ENCODE peak calls at places on chromosomes 3 and 15, in four cellular contexts. H is GM23248, D is SK-N-SH, Z is neural progenitor cell. Y is an unnamed sample.

GRCh38 chr15:95715919-95716318 is 614.6 kb upstream of the NR2F2 start:
- DNase-seq in H (no peak), D (no peak), Z (peak; percentile 38), Y (no peak)

GRCh38 chr15:91970142-91970541 is 116.6 kb downstream of the SLCO3A1 start:
- DNase-seq in H (peak; percentile 67), D (no peak), Z (no peak), Y (no peak)

GRCh38 chr15:92643849-92644815 is 11.4 kb downstream of the FAM174B start:
- DNase-seq in H (no peak), D (no peak), Z (peak; percentile 29), Y (no peak)

GRCh38 chr3:172915911-172916514 is 165.5 kb downstream of the ECT2 start:
- DNase-seq in H (no peak), D (no peak), Z (no peak), Y (no peak)

GRCh38 chr15:99092554-99093172 is 12.2 kb upstream of the SYNM start:
- DNase-seq in H (no peak), D (no peak), Z (no peak), Y (no peak)

GRCh38 chr3:182216311-182216970 is 504.7 kb downstream of the SOX2 start:
- DNase-seq in H (no peak), D (peak; percentile 15), Z (no peak), Y (no peak)

GRCh38 chr15:74790080-74790916 is 8.4 kb downstream of the CSK start:
- DNase-seq in H (peak; percentile 78), D (peak; percentile 87), Z (no peak), Y (no peak)

GRCh38 chr3:186287723-186288122 is 74.3 kb downstream of the DGKG start:
- DNase-seq in H (peak; percentile 92), D (no peak), Z (no peak), Y (no peak)

GRCh38 chr15:69648775-69649735 is 196.4 kb downstream of the RPLP1 start:
- DNase-seq in H (no peak), D (no peak), Z (peak; percentile 20), Y (no peak)

GRCh38 chr3:17562845-17563244 is 179.6 kb downstream of the TBC1D5 start:
- DNase-seq in H (no peak), D (no peak), Z (no peak), Y (no peak)

GRCh38 chr3:168024537-168024941 is 71.2 kb downstream of the GOLIM4 start:
- DNase-seq in H (peak; percentile 91), D (no peak), Z (no peak), Y (no peak)

GRCh38 chr3:152365126-152365525 is 96.4 kb downstream of the MBNL1 start:
- DNase-seq in H (no peak), D (no peak), Z (no peak), Y (no peak)

GRCh38 chr3:169662215-169663070 is 1.1 kb downstream of the MECOM start:
- DNase-seq in H (peak; percentile 83), D (peak; percentile 91), Z (peak; percentile 93), Y (no peak)

GRCh38 chr15:43329960-43330779 is at the start of gene LCMT2:
- DNase-seq in H (peak; percentile 93), D (peak; percentile 93), Z (peak; percentile 96), Y (peak; percentile 89)

GRCh38 chr3:108410531-108410984 is 99.8 kb downstream of the MYH15 start:
- DNase-seq in H (no peak), D (no peak), Z (no peak), Y (no peak)

GRCh38 chr3:128788268-128788869 is 62.4 kb downstream of the RAB7A start:
- DNase-seq in H (no peak), D (no peak), Z (no peak), Y (no peak)

GRCh38 chr3:188303823-188304222 is 149.9 kb downstream of the LPP start:
- DNase-seq in H (no peak), D (no peak), Z (no peak), Y (no peak)

GRCh38 chr3:43770426-43771103 is 79.8 kb downstream of the ABHD5 start:
- DNase-seq in H (peak; percentile 78), D (peak; percentile 85), Z (no peak), Y (peak; percentile 7)

GRCh38 chr3:141462176-141462859 is 24.5 kb upstream of the RASA2 start:
- DNase-seq in H (no peak), D (no peak), Z (no peak), Y (no peak)

GRCh38 chr3:186425788-186426730 is 64.0 kb upstream of the DGKG start:
- DNase-seq in H (peak; percentile 66), D (no peak), Z (peak; percentile 18), Y (no peak)

GRCh38 chr3:116264546-116265174 is 180.6 kb downstream of the LSAMP start:
- DNase-seq in H (peak; percentile 44), D (no peak), Z (no peak), Y (no peak)

GRCh38 chr3:16028604-16029003 is 145.9 kb upstream of the GALNT15 start:
- DNase-seq in H (peak; percentile 74), D (no peak), Z (no peak), Y (no peak)

GRCh38 chr3:53821631-53822068 is 24.6 kb downstream of the CHDH start:
- DNase-seq in H (peak; percentile 65), D (no peak), Z (no peak), Y (no peak)

GRCh38 chr3:125062904-125063618 is 7.3 kb upstream of the HEG1 start:
- DNase-seq in H (peak; percentile 93), D (no peak), Z (no peak), Y (no peak)

GRCh38 chr3:30963223-30963722 is 68.8 kb upstream of the GADL1 start:
- DNase-seq in H (no peak), D (no peak), Z (no peak), Y (no peak)

GRCh38 chr3:99638244-99638948 is at the start of gene COL8A1:
- DNase-seq in H (peak; percentile 66), D (no peak), Z (peak; percentile 57), Y (no peak)

GRCh38 chr3:99639579-99639978 is 1.2 kb downstream of the COL8A1 start:
- DNase-seq in H (peak; percentile 48), D (no peak), Z (no peak), Y (no peak)

GRCh38 chr3:99637041-99637380 is 1.4 kb upstream of the COL8A1 start:
- DNase-seq in H (no peak), D (no peak), Z (peak; percentile 33), Y (no peak)

GRCh38 chr3:99635348-99635747 is 3.0 kb upstream of the COL8A1 start:
- DNase-seq in H (peak; percentile 46), D (no peak), Z (no peak), Y (no peak)

DNA sequence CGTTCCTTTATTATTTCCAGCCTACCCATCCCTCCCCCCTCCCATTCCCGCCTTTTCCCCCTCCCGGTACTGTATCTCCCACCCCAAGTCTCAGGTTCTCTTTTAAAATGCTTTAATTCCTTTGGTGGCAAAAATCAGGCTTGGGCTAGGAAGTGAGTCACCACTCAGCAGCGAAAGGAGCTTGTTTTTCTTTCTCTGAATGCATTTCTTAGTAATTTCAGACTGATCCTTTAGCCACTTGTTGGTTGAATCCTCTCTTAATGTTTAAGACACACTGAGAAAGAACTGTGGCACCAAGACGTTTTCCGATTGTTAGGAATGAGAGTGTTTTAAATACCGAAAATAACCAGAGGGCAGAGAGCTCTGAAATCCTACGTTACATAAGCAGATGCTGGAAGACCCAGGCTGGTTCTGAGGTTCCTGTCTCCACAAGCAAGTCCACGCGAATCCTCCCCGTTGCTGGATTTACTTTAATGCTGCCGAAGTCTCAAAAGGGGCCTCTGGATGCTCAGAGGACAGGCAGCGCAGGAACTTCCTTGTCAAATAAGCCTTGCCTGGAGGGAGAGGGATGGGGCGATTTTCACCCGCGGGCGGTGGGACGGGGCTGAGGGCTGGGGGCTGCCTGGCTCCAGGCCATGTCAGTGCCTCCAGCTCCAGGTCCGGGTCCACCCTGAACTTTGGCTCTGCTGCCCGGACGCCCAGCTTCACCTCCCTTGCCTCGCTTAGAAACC is 848 bp upstream of the COL8A1 start:
- DNase-seq in H (peak; percentile 82), D (peak; percentile 3), Z (peak; percentile 59), Y (no peak)
- H3K27ac ChIP-seq in H (peak overlapping the region; percentile 68), D (peak overlapping the region; percentile 73), Z (no peak overlapping the region), Y (no peak overlapping the region)

DNA sequence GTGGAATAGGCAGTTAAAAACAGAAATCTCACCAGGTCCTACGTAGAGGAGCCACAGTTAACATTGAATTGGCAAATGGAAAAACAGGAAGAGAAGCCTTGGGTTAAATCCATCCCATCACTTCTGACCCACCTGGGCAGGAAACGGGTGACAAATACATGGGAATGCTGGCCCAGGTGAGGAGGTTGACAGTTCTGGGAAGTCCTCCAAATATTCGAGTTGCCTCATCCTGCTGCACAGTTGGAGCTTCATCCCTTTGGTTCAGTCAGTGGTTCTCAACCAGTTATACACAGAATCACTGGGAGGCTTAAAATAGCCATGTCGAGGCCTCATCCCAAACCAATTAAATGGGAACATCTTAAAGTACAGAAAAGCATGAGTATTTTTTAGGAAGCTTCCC is 5.3 kb downstream of the MYZAP start:
- DNase-seq in H (no peak), D (no peak), Z (no peak), Y (no peak)
- H3K4me1 ChIP-seq in H (no peaks in the 10 kb centered on the region), D (peaks cover 9% of the 10 kb centered on the region), Z (no peaks in the 10 kb centered on the region), Y (no peaks in the 10 kb centered on the region)

GRCh38 chr3:71225285-71225684 is 358.2 kb downstream of the FOXP1 start:
- DNase-seq in H (peak; percentile 30), D (no peak), Z (no peak), Y (no peak)
- H3K27ac ChIP-seq in H (peak overlapping the region; percentile 19), D (no peak overlapping the region), Z (no peak overlapping the region), Y (peak overlapping the region; percentile 77)

GRCh38 chr15:51203797-51204196 is 109.1 kb upstream of the TNFAIP8L3 start:
- DNase-seq in H (peak; percentile 96), D (no peak), Z (no peak), Y (no peak)
- H3K4me1 ChIP-seq in H (peaks cover 34% of the 10 kb centered on the region), D (no peaks in the 10 kb centered on the region), Z (peaks cover 4% of the 10 kb centered on the region), Y (no peaks in the 10 kb centered on the region)

GRCh38 chr3:171383206-171384018 is 76.8 kb downstream of the TNIK start:
- DNase-seq in H (peak; percentile 74), D (no peak), Z (peak; percentile 18), Y (no peak)
- H3K27ac ChIP-seq in H (peak overlapping the region; percentile 52), D (peak overlapping the region; percentile 60), Z (no peak overlapping the region), Y (no peak overlapping the region)

DNA sequence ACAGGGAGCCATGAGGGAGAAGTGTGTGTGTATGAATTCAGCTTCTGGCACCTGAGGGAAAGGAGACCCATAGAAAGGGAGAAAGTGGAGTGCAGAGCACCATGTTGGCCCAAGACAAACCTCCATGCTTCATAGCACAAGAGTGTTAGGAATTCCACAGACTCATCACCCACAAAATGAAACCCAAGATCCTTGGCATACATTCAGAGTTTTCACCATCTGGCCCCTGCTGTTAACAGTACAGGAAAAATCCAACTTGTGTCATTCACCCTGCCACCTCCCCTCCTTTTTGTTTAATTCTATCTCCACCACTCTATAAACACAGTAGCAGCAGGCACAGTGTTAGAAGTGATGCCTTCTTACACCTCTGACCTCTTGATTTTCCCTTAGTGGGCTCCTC is 60.0 kb upstream of the MNS1 start:
- DNase-seq in H (peak; percentile 39), D (no peak), Z (no peak), Y (no peak)
- H3K4me1 ChIP-seq in H (no peaks in the 10 kb centered on the region), D (no peaks in the 10 kb centered on the region), Z (no peaks in the 10 kb centered on the region), Y (no peaks in the 10 kb centered on the region)

Y was measured in CD4-positive, CD25-positive, alpha-beta regulatory T cell.